ENCODE peak calls at places on chromosome 11, in eight cellular contexts. One of them, this sample, is unnamed.

GRCh38 chr11:120196857-120197253 is 14.0 kb upstream of the OAF start:
- DNase-seq in effector memory CD4-positive, alpha-beta T cell: no peak
- DNase-seq in DMS 273 treated with DMSO at 0.1 percent for 48 hours: no peak
- DNase-seq in endodermal cell: no peak
- DNase-seq in activated effector memory CD4-positive, alpha-beta T cell treated with Interleukin-2 at 50 U/mL for 16 hours: no peak
- DNase-seq in activated naive CD8-positive, alpha-beta T cell treated with anti-CD3 and anti-CD28 coated beads, Interleukin-2, amount 50 U/mL, for 24 hours: no peak
- DNase-seq in activated T-helper 1 cell treated with Interleukin-2 at 50 U/mL for 16 hours: no peak
- DNase-seq in activated CD4-positive, alpha-beta T cell treated with anti-CD3 and anti-CD28 coated beads for 36 hours: no peak
- DNase-seq in this sample: no peak

GRCh38 chr11:13535819-13536218 is 40.0 kb upstream of the PTH start:
- DNase-seq in effector memory CD4-positive, alpha-beta T cell: no peak
- DNase-seq in DMS 273 treated with DMSO at 0.1 percent for 48 hours: no peak
- DNase-seq in endodermal cell: peak; percentile 63
- DNase-seq in activated effector memory CD4-positive, alpha-beta T cell treated with Interleukin-2 at 50 U/mL for 16 hours: no peak
- DNase-seq in activated naive CD8-positive, alpha-beta T cell treated with anti-CD3 and anti-CD28 coated beads, Interleukin-2, amount 50 U/mL, for 24 hours: no peak
- DNase-seq in activated T-helper 1 cell treated with Interleukin-2 at 50 U/mL for 16 hours: no peak
- DNase-seq in activated CD4-positive, alpha-beta T cell treated with anti-CD3 and anti-CD28 coated beads for 36 hours: no peak
- DNase-seq in this sample: no peak

GRCh38 chr11:65130631-65131416 is 3.5 kb downstream of the SYVN1 start:
- DNase-seq in effector memory CD4-positive, alpha-beta T cell: no peak
- DNase-seq in DMS 273 treated with DMSO at 0.1 percent for 48 hours: no peak
- DNase-seq in endodermal cell: no peak
- DNase-seq in activated effector memory CD4-positive, alpha-beta T cell treated with Interleukin-2 at 50 U/mL for 16 hours: no peak
- DNase-seq in activated naive CD8-positive, alpha-beta T cell treated with anti-CD3 and anti-CD28 coated beads, Interleukin-2, amount 50 U/mL, for 24 hours: peak; percentile 4
- DNase-seq in activated T-helper 1 cell treated with Interleukin-2 at 50 U/mL for 16 hours: no peak
- DNase-seq in activated CD4-positive, alpha-beta T cell treated with anti-CD3 and anti-CD28 coated beads for 36 hours: no peak
- DNase-seq in this sample: peak; percentile 18

GRCh38 chr11:17762309-17762974 is 27.9 kb downstream of the KCNC1 start:
- DNase-seq in effector memory CD4-positive, alpha-beta T cell: no peak
- DNase-seq in DMS 273 treated with DMSO at 0.1 percent for 48 hours: no peak
- DNase-seq in endodermal cell: no peak
- DNase-seq in activated effector memory CD4-positive, alpha-beta T cell treated with Interleukin-2 at 50 U/mL for 16 hours: no peak
- DNase-seq in activated naive CD8-positive, alpha-beta T cell treated with anti-CD3 and anti-CD28 coated beads, Interleukin-2, amount 50 U/mL, for 24 hours: no peak
- DNase-seq in activated T-helper 1 cell treated with Interleukin-2 at 50 U/mL for 16 hours: no peak
- DNase-seq in activated CD4-positive, alpha-beta T cell treated with anti-CD3 and anti-CD28 coated beads for 36 hours: peak; percentile 11
- DNase-seq in this sample: no peak

GRCh38 chr11:7020183-7020917 is at the start of the genes NLRP14 and ZNF214:
- DNase-seq in effector memory CD4-positive, alpha-beta T cell: no peak
- DNase-seq in DMS 273 treated with DMSO at 0.1 percent for 48 hours: peak; percentile 1
- DNase-seq in endodermal cell: peak; percentile 98
- DNase-seq in activated effector memory CD4-positive, alpha-beta T cell treated with Interleukin-2 at 50 U/mL for 16 hours: no peak
- DNase-seq in activated naive CD8-positive, alpha-beta T cell treated with anti-CD3 and anti-CD28 coated beads, Interleukin-2, amount 50 U/mL, for 24 hours: no peak
- DNase-seq in activated T-helper 1 cell treated with Interleukin-2 at 50 U/mL for 16 hours: no peak
- DNase-seq in activated CD4-positive, alpha-beta T cell treated with anti-CD3 and anti-CD28 coated beads for 36 hours: peak; percentile 28
- DNase-seq in this sample: peak; percentile 93

GRCh38 chr11:34653851-34654490 is 33.1 kb downstream of the EHF start:
- DNase-seq in effector memory CD4-positive, alpha-beta T cell: no peak
- DNase-seq in DMS 273 treated with DMSO at 0.1 percent for 48 hours: no peak
- DNase-seq in endodermal cell: peak; percentile 63
- DNase-seq in activated effector memory CD4-positive, alpha-beta T cell treated with Interleukin-2 at 50 U/mL for 16 hours: no peak
- DNase-seq in activated naive CD8-positive, alpha-beta T cell treated with anti-CD3 and anti-CD28 coated beads, Interleukin-2, amount 50 U/mL, for 24 hours: peak; percentile 23
- DNase-seq in activated T-helper 1 cell treated with Interleukin-2 at 50 U/mL for 16 hours: no peak
- DNase-seq in activated CD4-positive, alpha-beta T cell treated with anti-CD3 and anti-CD28 coated beads for 36 hours: peak; percentile 46
- DNase-seq in this sample: peak; percentile 82

GRCh38 chr11:119361056-119361787 is 14.7 kb upstream of the MFRP start:
- DNase-seq in effector memory CD4-positive, alpha-beta T cell: no peak
- DNase-seq in DMS 273 treated with DMSO at 0.1 percent for 48 hours: peak; percentile 82
- DNase-seq in endodermal cell: peak; percentile 90
- DNase-seq in activated effector memory CD4-positive, alpha-beta T cell treated with Interleukin-2 at 50 U/mL for 16 hours: no peak
- DNase-seq in activated naive CD8-positive, alpha-beta T cell treated with anti-CD3 and anti-CD28 coated beads, Interleukin-2, amount 50 U/mL, for 24 hours: no peak
- DNase-seq in activated T-helper 1 cell treated with Interleukin-2 at 50 U/mL for 16 hours: no peak
- DNase-seq in activated CD4-positive, alpha-beta T cell treated with anti-CD3 and anti-CD28 coated beads for 36 hours: peak; percentile 87
- DNase-seq in this sample: peak; percentile 78

GRCh38 chr11:122748968-122749687 is 89.2 kb upstream of the CRTAM start:
- DNase-seq in effector memory CD4-positive, alpha-beta T cell: peak; percentile 11
- DNase-seq in DMS 273 treated with DMSO at 0.1 percent for 48 hours: no peak
- DNase-seq in endodermal cell: no peak
- DNase-seq in activated effector memory CD4-positive, alpha-beta T cell treated with Interleukin-2 at 50 U/mL for 16 hours: peak; percentile 37
- DNase-seq in activated naive CD8-positive, alpha-beta T cell treated with anti-CD3 and anti-CD28 coated beads, Interleukin-2, amount 50 U/mL, for 24 hours: peak; percentile 49
- DNase-seq in activated T-helper 1 cell treated with Interleukin-2 at 50 U/mL for 16 hours: peak; percentile 18
- DNase-seq in activated CD4-positive, alpha-beta T cell treated with anti-CD3 and anti-CD28 coated beads for 36 hours: peak; percentile 81
- DNase-seq in this sample: no peak

GRCh38 chr11:33775832-33776231 is 1.5 kb upstream of the FBXO3 start:
- DNase-seq in effector memory CD4-positive, alpha-beta T cell: no peak
- DNase-seq in DMS 273 treated with DMSO at 0.1 percent for 48 hours: no peak
- DNase-seq in endodermal cell: no peak
- DNase-seq in activated effector memory CD4-positive, alpha-beta T cell treated with Interleukin-2 at 50 U/mL for 16 hours: no peak
- DNase-seq in activated naive CD8-positive, alpha-beta T cell treated with anti-CD3 and anti-CD28 coated beads, Interleukin-2, amount 50 U/mL, for 24 hours: no peak
- DNase-seq in activated T-helper 1 cell treated with Interleukin-2 at 50 U/mL for 16 hours: no peak
- DNase-seq in activated CD4-positive, alpha-beta T cell treated with anti-CD3 and anti-CD28 coated beads for 36 hours: no peak
- DNase-seq in this sample: no peak

GRCh38 chr11:111443640-111444039 is 64.6 kb upstream of the POU2AF1 start:
- DNase-seq in effector memory CD4-positive, alpha-beta T cell: no peak
- DNase-seq in DMS 273 treated with DMSO at 0.1 percent for 48 hours: no peak
- DNase-seq in endodermal cell: no peak
- DNase-seq in activated effector memory CD4-positive, alpha-beta T cell treated with Interleukin-2 at 50 U/mL for 16 hours: no peak
- DNase-seq in activated naive CD8-positive, alpha-beta T cell treated with anti-CD3 and anti-CD28 coated beads, Interleukin-2, amount 50 U/mL, for 24 hours: no peak
- DNase-seq in activated T-helper 1 cell treated with Interleukin-2 at 50 U/mL for 16 hours: no peak
- DNase-seq in activated CD4-positive, alpha-beta T cell treated with anti-CD3 and anti-CD28 coated beads for 36 hours: no peak
- DNase-seq in this sample: no peak

GRCh38 chr11:105466582-105467228 is 143.2 kb upstream of the GRIA4 start:
- DNase-seq in effector memory CD4-positive, alpha-beta T cell: no peak
- DNase-seq in DMS 273 treated with DMSO at 0.1 percent for 48 hours: no peak
- DNase-seq in endodermal cell: no peak
- DNase-seq in activated effector memory CD4-positive, alpha-beta T cell treated with Interleukin-2 at 50 U/mL for 16 hours: no peak
- DNase-seq in activated naive CD8-positive, alpha-beta T cell treated with anti-CD3 and anti-CD28 coated beads, Interleukin-2, amount 50 U/mL, for 24 hours: no peak
- DNase-seq in activated T-helper 1 cell treated with Interleukin-2 at 50 U/mL for 16 hours: no peak
- DNase-seq in activated CD4-positive, alpha-beta T cell treated with anti-CD3 and anti-CD28 coated beads for 36 hours: no peak
- DNase-seq in this sample: no peak

GRCh38 chr11:125496465-125496817 is 376 bp upstream of the FEZ1 start:
- DNase-seq in effector memory CD4-positive, alpha-beta T cell: no peak
- DNase-seq in DMS 273 treated with DMSO at 0.1 percent for 48 hours: no peak
- DNase-seq in endodermal cell: peak; percentile 53
- DNase-seq in activated effector memory CD4-positive, alpha-beta T cell treated with Interleukin-2 at 50 U/mL for 16 hours: no peak
- DNase-seq in activated naive CD8-positive, alpha-beta T cell treated with anti-CD3 and anti-CD28 coated beads, Interleukin-2, amount 50 U/mL, for 24 hours: no peak
- DNase-seq in activated T-helper 1 cell treated with Interleukin-2 at 50 U/mL for 16 hours: no peak
- DNase-seq in activated CD4-positive, alpha-beta T cell treated with anti-CD3 and anti-CD28 coated beads for 36 hours: no peak
- DNase-seq in this sample: no peak

GRCh38 chr11:10566257-10566956 is 2.1 kb downstream of the LYVE1 start:
- DNase-seq in effector memory CD4-positive, alpha-beta T cell: no peak
- DNase-seq in DMS 273 treated with DMSO at 0.1 percent for 48 hours: no peak
- DNase-seq in endodermal cell: no peak
- DNase-seq in activated effector memory CD4-positive, alpha-beta T cell treated with Interleukin-2 at 50 U/mL for 16 hours: no peak
- DNase-seq in activated naive CD8-positive, alpha-beta T cell treated with anti-CD3 and anti-CD28 coated beads, Interleukin-2, amount 50 U/mL, for 24 hours: no peak
- DNase-seq in activated T-helper 1 cell treated with Interleukin-2 at 50 U/mL for 16 hours: no peak
- DNase-seq in activated CD4-positive, alpha-beta T cell treated with anti-CD3 and anti-CD28 coated beads for 36 hours: no peak
- DNase-seq in this sample: no peak

GRCh38 chr11:107916671-107917241 is 11.5 kb upstream of the RAB39A start:
- DNase-seq in effector memory CD4-positive, alpha-beta T cell: no peak
- DNase-seq in DMS 273 treated with DMSO at 0.1 percent for 48 hours: no peak
- DNase-seq in endodermal cell: peak; percentile 91
- DNase-seq in activated effector memory CD4-positive, alpha-beta T cell treated with Interleukin-2 at 50 U/mL for 16 hours: no peak
- DNase-seq in activated naive CD8-positive, alpha-beta T cell treated with anti-CD3 and anti-CD28 coated beads, Interleukin-2, amount 50 U/mL, for 24 hours: peak; percentile 37
- DNase-seq in activated T-helper 1 cell treated with Interleukin-2 at 50 U/mL for 16 hours: peak; percentile 4
- DNase-seq in activated CD4-positive, alpha-beta T cell treated with anti-CD3 and anti-CD28 coated beads for 36 hours: peak; percentile 68
- DNase-seq in this sample: no peak

GRCh38 chr11:63146586-63146985 is 2.6 kb upstream of the SLC22A24 start:
- DNase-seq in effector memory CD4-positive, alpha-beta T cell: no peak
- DNase-seq in DMS 273 treated with DMSO at 0.1 percent for 48 hours: no peak
- DNase-seq in endodermal cell: no peak
- DNase-seq in activated effector memory CD4-positive, alpha-beta T cell treated with Interleukin-2 at 50 U/mL for 16 hours: no peak
- DNase-seq in activated naive CD8-positive, alpha-beta T cell treated with anti-CD3 and anti-CD28 coated beads, Interleukin-2, amount 50 U/mL, for 24 hours: no peak
- DNase-seq in activated T-helper 1 cell treated with Interleukin-2 at 50 U/mL for 16 hours: no peak
- DNase-seq in activated CD4-positive, alpha-beta T cell treated with anti-CD3 and anti-CD28 coated beads for 36 hours: no peak
- DNase-seq in this sample: no peak

GRCh38 chr11:8258289-8258688 is 5.4 kb downstream of the LMO1 start:
- DNase-seq in effector memory CD4-positive, alpha-beta T cell: no peak
- DNase-seq in DMS 273 treated with DMSO at 0.1 percent for 48 hours: no peak
- DNase-seq in endodermal cell: no peak
- DNase-seq in activated effector memory CD4-positive, alpha-beta T cell treated with Interleukin-2 at 50 U/mL for 16 hours: no peak
- DNase-seq in activated naive CD8-positive, alpha-beta T cell treated with anti-CD3 and anti-CD28 coated beads, Interleukin-2, amount 50 U/mL, for 24 hours: no peak
- DNase-seq in activated T-helper 1 cell treated with Interleukin-2 at 50 U/mL for 16 hours: no peak
- DNase-seq in activated CD4-positive, alpha-beta T cell treated with anti-CD3 and anti-CD28 coated beads for 36 hours: no peak
- DNase-seq in this sample: peak; percentile 33

GRCh38 chr11:17561111-17561415 is 14.0 kb downstream of the OTOG start:
- DNase-seq in effector memory CD4-positive, alpha-beta T cell: no peak
- DNase-seq in DMS 273 treated with DMSO at 0.1 percent for 48 hours: no peak
- DNase-seq in endodermal cell: no peak
- DNase-seq in activated effector memory CD4-positive, alpha-beta T cell treated with Interleukin-2 at 50 U/mL for 16 hours: no peak
- DNase-seq in activated naive CD8-positive, alpha-beta T cell treated with anti-CD3 and anti-CD28 coated beads, Interleukin-2, amount 50 U/mL, for 24 hours: no peak
- DNase-seq in activated T-helper 1 cell treated with Interleukin-2 at 50 U/mL for 16 hours: no peak
- DNase-seq in activated CD4-positive, alpha-beta T cell treated with anti-CD3 and anti-CD28 coated beads for 36 hours: no peak
- DNase-seq in this sample: peak; percentile 16

GRCh38 chr11:14969922-14970323 is 2.2 kb downstream of the CALCA start:
- DNase-seq in effector memory CD4-positive, alpha-beta T cell: no peak
- DNase-seq in DMS 273 treated with DMSO at 0.1 percent for 48 hours: no peak
- DNase-seq in endodermal cell: peak; percentile 97
- DNase-seq in activated effector memory CD4-positive, alpha-beta T cell treated with Interleukin-2 at 50 U/mL for 16 hours: no peak
- DNase-seq in activated naive CD8-positive, alpha-beta T cell treated with anti-CD3 and anti-CD28 coated beads, Interleukin-2, amount 50 U/mL, for 24 hours: peak; percentile 81
- DNase-seq in activated T-helper 1 cell treated with Interleukin-2 at 50 U/mL for 16 hours: peak; percentile 13
- DNase-seq in activated CD4-positive, alpha-beta T cell treated with anti-CD3 and anti-CD28 coated beads for 36 hours: peak; percentile 86
- DNase-seq in this sample: peak; percentile 63